ENCODE peak calls at places on chromosomes 16 and 17, in ten cellular contexts. Y, U, V, R, I, Q, J, H, M and G are unnamed samples.

GRCh38 chr16:85169333-85170065 is 57.2 kb upstream of the CIBAR2 start:
- DNase-seq in Q (peak), I (peak), M (no peak), H (no peak), J (peak), U (no peak), R (no peak), V (no peak), Y (peak), G (no peak)

GRCh38 chr16:12833939-12834338 is 30.3 kb upstream of the CPPED1 start:
- DNase-seq in U (no peak), Y (no peak), R (no peak), Q (peak), I (no peak), J (peak), M (peak), V (no peak), H (peak), G (no peak)

GRCh38 chr17:32349503-32349853 is 479 bp upstream of the ZNF207 start:
- DNase-seq in M (no peak), H (no peak), U (peak), Q (no peak), Y (peak), V (no peak), I (peak), R (peak), J (no peak), G (no peak)

GRCh38 chr17:15463363-15463762 is 4.1 kb downstream of the CDRT4 start:
- DNase-seq in U (peak), I (peak), Q (peak), H (no peak), J (no peak), M (no peak), R (no peak), V (no peak), Y (peak), G (no peak)

GRCh38 chr17:45942284-45942683 is 47.9 kb downstream of the MAPT start:
- DNase-seq in U (peak), H (no peak), R (no peak), I (peak), Y (peak), V (no peak), Q (peak), J (peak), M (no peak), G (no peak)

GRCh38 chr17:43636446-43636845 is 25.3 kb downstream of the MEOX1 start:
- DNase-seq in H (no peak), V (no peak), Q (no peak), U (no peak), Y (no peak), I (no peak), J (no peak), R (no peak), M (peak), G (no peak)

GRCh38 chr16:67155305-67156145 is 4.2 kb downstream of the TRADD start:
- DNase-seq in U (peak), Q (peak), J (peak), R (peak), M (no peak), H (peak), V (peak), Y (peak), I (peak), G (no peak)

GRCh38 chr17:72151565-72152391 is 31.0 kb downstream of the SOX9 start:
- DNase-seq in M (no peak), Q (peak), R (no peak), I (peak), Y (peak), V (no peak), U (peak), J (no peak), H (peak), G (no peak)

GRCh38 chr17:50561796-50562195 is 1.3 kb downstream of the CACNA1G start:
- DNase-seq in V (no peak), U (no peak), J (no peak), H (no peak), Q (no peak), M (no peak), R (no peak), I (no peak), Y (no peak), G (no peak)

GRCh38 chr17:11917415-11917814 is 79.9 kb downstream of the ZNF18 start:
- DNase-seq in J (no peak), M (no peak), Q (no peak), V (no peak), R (no peak), H (no peak), Y (no peak), U (no peak), I (no peak), G (no peak)

DNA sequence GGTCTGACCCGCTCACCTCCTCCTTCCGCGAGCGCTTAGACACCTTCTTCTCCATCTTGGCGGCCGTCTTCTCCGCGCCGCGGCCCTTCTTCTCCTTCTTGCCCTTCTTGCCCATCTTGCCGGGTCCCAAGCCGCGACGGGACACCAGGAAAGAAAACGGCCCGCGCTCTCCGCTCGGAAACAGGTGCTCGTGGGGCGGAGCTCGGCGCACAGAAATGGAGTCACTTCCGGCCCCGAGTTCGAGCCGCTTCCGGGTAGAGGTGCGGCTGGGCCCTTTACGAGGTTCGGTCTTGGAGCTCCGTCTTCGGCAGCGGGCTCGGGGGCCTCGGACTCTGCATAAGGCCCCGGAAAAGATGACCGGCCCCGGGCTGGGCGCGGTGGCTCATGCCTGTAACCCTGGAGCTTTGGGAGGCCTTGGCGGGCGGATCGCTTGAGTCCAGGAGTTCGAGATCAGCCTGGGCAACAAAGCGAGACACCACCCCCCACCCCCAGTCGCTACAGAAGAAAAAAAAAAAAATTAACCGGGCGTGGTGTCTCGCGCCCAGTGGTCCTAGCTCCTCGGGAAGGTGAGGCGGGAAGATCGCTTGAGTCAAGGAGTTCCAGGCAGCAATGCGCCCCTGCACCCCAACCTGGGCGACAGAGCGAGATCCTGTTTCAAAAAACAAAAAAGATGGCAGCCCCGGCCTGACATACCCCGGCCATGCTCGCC is at the start of gene KLHDC4:
- DNase-seq in I (peak), V (peak), Y (peak), J (peak), H (peak), Q (peak), U (peak), R (peak), M (peak), G (peak)
- TF ChIP-seq CTCF in I (no peak), V (no peak), Y (no peak), J (no peak), H (no peak), Q (no peak), U (no peak), R (no peak), M (no peak), G (no peak)

GRCh38 chr17:17144916-17145665 is 61.0 kb downstream of the PLD6 start:
- DNase-seq in M (no peak), J (no peak), I (no peak), Y (no peak), Q (no peak), H (no peak), U (no peak), V (no peak), R (no peak), G (no peak)

GRCh38 chr17:17144061-17144460 is 62.1 kb downstream of the PLD6 start:
- DNase-seq in Q (no peak), J (no peak), R (no peak), V (no peak), I (no peak), Y (no peak), M (no peak), U (no peak), H (no peak), G (no peak)

GRCh38 chr17:17149520-17150449 is 56.3 kb downstream of the PLD6 start:
- DNase-seq in J (no peak), I (no peak), U (no peak), H (no peak), V (no peak), Q (no peak), Y (no peak), R (no peak), M (no peak), G (no peak)

GRCh38 chr17:17147821-17148220 is 58.3 kb downstream of the PLD6 start:
- DNase-seq in R (no peak), M (no peak), H (no peak), I (peak), J (no peak), U (no peak), Q (peak), Y (peak), V (no peak), G (no peak)

DNA sequence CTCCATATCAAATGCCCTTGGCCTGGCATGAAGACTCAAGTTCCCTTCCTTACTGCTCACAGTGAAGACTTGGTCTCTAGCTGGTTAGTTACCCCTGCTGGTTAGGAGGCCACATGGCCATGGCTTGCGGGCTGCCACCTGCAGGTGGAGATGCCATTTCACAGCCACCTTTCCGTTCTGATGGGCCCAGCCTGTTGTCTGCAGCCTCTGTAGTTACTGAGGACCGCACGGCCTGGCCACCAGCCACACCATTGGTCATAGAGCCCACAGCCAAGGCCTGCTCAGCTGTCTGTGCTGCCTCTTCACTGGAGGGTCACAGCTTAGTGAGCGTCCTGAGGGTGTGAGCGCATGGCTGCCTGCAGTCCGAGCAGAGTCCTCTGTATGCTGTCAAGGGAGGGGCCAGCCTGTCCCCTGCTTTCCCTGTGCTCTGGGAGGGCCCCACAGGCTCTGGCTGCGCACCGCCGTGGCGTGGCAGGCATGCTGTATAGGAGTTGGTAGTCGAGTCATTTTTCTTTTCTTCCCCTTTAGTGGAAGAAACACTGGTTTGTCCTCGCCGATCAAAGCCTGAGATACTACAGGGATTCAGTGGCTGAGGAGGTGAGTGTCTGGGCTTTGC is 59.2 kb downstream of the PLD6 start:
- DNase-seq in U (no peak), Y (no peak), M (no peak), J (no peak), R (no peak), V (no peak), I (no peak), H (peak), Q (no peak), G (no peak)
- TF ChIP-seq CTCF in U (peak), Y (peak), M (peak), J (no peak), R (peak), V (peak), I (no peak), H (peak), Q (no peak), G (no peak)

GRCh38 chr17:51907041-51907440 is 251.5 kb downstream of the CA10 start:
- DNase-seq in Y (no peak), J (no peak), Q (no peak), M (no peak), R (no peak), I (no peak), U (no peak), V (no peak), H (no peak), G (no peak)

GRCh38 chr17:51904379-51904778 is 254.1 kb downstream of the CA10 start:
- DNase-seq in I (no peak), R (no peak), J (no peak), Q (no peak), M (no peak), V (no peak), Y (no peak), U (no peak), H (no peak), G (no peak)

GRCh38 chr17:51901242-51901641 is 257.3 kb downstream of the CA10 start:
- DNase-seq in Y (no peak), H (no peak), Q (no peak), M (no peak), I (no peak), V (no peak), U (no peak), R (no peak), J (no peak), G (no peak)
- TF ChIP-seq CTCF in Y (no peak), H (no peak), Q (no peak), M (no peak), I (no peak), V (no peak), U (no peak), R (no peak), J (no peak), G (no peak)

GRCh38 chr17:57085448-57086068 is 512 bp downstream of the AKAP1 start:
- DNase-seq in J (peak), U (peak), M (no peak), V (peak), R (peak), I (peak), H (peak), Y (peak), Q (peak), G (no peak)

GRCh38 chr17:57088298-57088697 is 3.3 kb downstream of the AKAP1 start:
- DNase-seq in R (no peak), Q (no peak), J (no peak), M (no peak), Y (no peak), U (no peak), I (no peak), H (no peak), V (no peak), G (no peak)

GRCh38 chr17:57084361-57084801 is 665 bp upstream of the AKAP1 start:
- DNase-seq in U (no peak), Y (no peak), V (no peak), R (no peak), Q (no peak), J (no peak), H (no peak), M (no peak), I (no peak), G (no peak)

GRCh38 chr17:57086069-57086930 is 1.3 kb downstream of the AKAP1 start:
- DNase-seq in M (no peak), I (no peak), V (peak), R (peak), H (peak), Q (peak), U (no peak), Y (no peak), J (peak), G (no peak)

GRCh38 chr17:57084802-57085447 is at the start of gene AKAP1:
- DNase-seq in Q (peak), I (peak), J (peak), M (peak), Y (peak), R (peak), V (peak), H (peak), U (peak), G (peak)
- TF ChIP-seq CTCF in Q (no peak), I (no peak), J (no peak), M (no peak), Y (no peak), R (peak), V (no peak), H (peak), U (peak), G (no peak)

GRCh38 chr17:77644981-77645380 is 313.5 kb upstream of the TNRC6C start:
- DNase-seq in U (no peak), Y (no peak), I (no peak), M (no peak), V (peak), R (peak), Q (no peak), J (no peak), H (no peak), G (no peak)
- TF ChIP-seq CTCF in U (no peak), Y (no peak), I (peak), M (peak), V (peak), R (peak), Q (no peak), J (no peak), H (no peak), G (no peak)

GRCh38 chr17:63827801-63828221 is 348 bp upstream of the FTSJ3 start:
- DNase-seq in H (no peak), J (no peak), M (no peak), Q (no peak), R (no peak), U (no peak), I (no peak), V (no peak), Y (no peak), G (no peak)

GRCh38 chr17:63826468-63827001 is 696 bp upstream of the PSMC5 start:
- DNase-seq in M (no peak), Q (no peak), H (no peak), U (no peak), V (no peak), Y (peak), I (no peak), R (no peak), J (no peak), G (no peak)

GRCh38 chr17:63824362-63824761 is 2.9 kb upstream of the PSMC5 start:
- DNase-seq in V (no peak), H (no peak), M (no peak), I (no peak), R (no peak), J (no peak), Y (no peak), Q (no peak), U (no peak), G (no peak)

GRCh38 chr17:63828936-63829335 is 1.5 kb upstream of the FTSJ3 start:
- DNase-seq in M (no peak), H (no peak), Q (no peak), U (no peak), R (no peak), V (no peak), J (no peak), Y (no peak), I (no peak), G (no peak)

GRCh38 chr17:63827002-63827800 is at the start of the genes FTSJ3 and PSMC5:
- DNase-seq in H (peak), V (peak), R (peak), M (peak), Q (peak), Y (peak), J (peak), U (peak), I (peak), G (peak)
- TF ChIP-seq CTCF in H (peak), V (peak), R (peak), M (peak), Q (peak), Y (peak), J (peak), U (no peak), I (peak), G (no peak)